ENCODE peak calls at places on chromosomes 16 and 17, in eight cellular contexts. G, I, E, X, V, B, O and U are unnamed samples.

GRCh38 chr16:9594047-9594446 is 502.6 kb downstream of the HAPSTR1 start:
- DNase-seq in I (no peak), E (no peak), G (no peak), O (no peak), B (no peak), V (no peak), X (no peak), U (no peak)

GRCh38 chr17:50221500-50222480 is 20.4 kb upstream of the COL1A1 start:
- DNase-seq in X (no peak), V (peak; percentile 95), B (no peak), O (no peak), I (peak; percentile 62), E (no peak), G (no peak), U (no peak)

GRCh38 chr17:38538906-38539305 is 66.8 kb downstream of the SRCIN1 start:
- DNase-seq in G (no peak), X (peak; percentile 55), V (no peak), B (no peak), O (no peak), I (no peak), E (peak; percentile 35), U (no peak)

GRCh38 chr17:48014603-48015037 is 23.0 kb downstream of the COPZ2 start:
- DNase-seq in I (no peak), X (no peak), E (no peak), V (no peak), G (no peak), O (no peak), B (no peak), U (no peak)

GRCh38 chr17:35684046-35684802 is 47.2 kb upstream of the RASL10B start:
- DNase-seq in G (no peak), I (no peak), O (no peak), B (no peak), E (no peak), X (no peak), V (peak; percentile 62), U (no peak)

GRCh38 chr16:10981697-10982216 is 37.4 kb downstream of the CLEC16A start:
- DNase-seq in O (peak; percentile 81), G (no peak), E (no peak), X (no peak), B (no peak), I (no peak), V (peak; percentile 14), U (no peak)

GRCh38 chr16:78816499-78817441 is 717.3 kb downstream of the WWOX start:
- DNase-seq in X (no peak), E (no peak), V (no peak), G (no peak), O (no peak), I (no peak), B (no peak), U (no peak)

GRCh38 chr17:47687748-47688147 is 6.2 kb upstream of the TBKBP1 start:
- DNase-seq in B (no peak), V (peak; percentile 59), O (no peak), I (no peak), E (no peak), G (no peak), X (no peak), U (no peak)

GRCh38 chr17:28494445-28495188 is 11.5 kb upstream of the FOXN1 start:
- DNase-seq in X (peak; percentile 80), B (peak; percentile 70), E (peak; percentile 84), G (peak; percentile 72), O (peak; percentile 89), V (peak; percentile 76), I (no peak), U (no peak)